ENCODE peak calls at places on chromosomes 3 and 15, in seven cellular contexts. J is ovary, Q is AML-193, F is glutamatergic neuron, K is pulmonary artery endothelial cell, V is HEK293T, H is nephron progenitor cell. O is an unnamed sample.

GRCh38 chr3:183468424-183468823 is 40.0 kb upstream of the MCF2L2 start:
- DNase-seq in J (no peak), Q (no peak), F (no peak), K (no peak), V (no peak), H (no peak), O (no peak)

GRCh38 chr15:73560501-73561117 is 72.6 kb downstream of the NPTN start:
- DNase-seq in J (no peak), Q (peak; percentile 76), F (no peak), K (peak; percentile 47), V (peak; percentile 24), H (no peak), O (peak; percentile 80)

GRCh38 chr3:37540786-37541185 is 320.9 kb upstream of the CTDSPL start:
- DNase-seq in J (no peak), Q (no peak), F (no peak), K (no peak), V (no peak), H (no peak), O (no peak)

GRCh38 chr15:29528276-29528675 is 258.7 kb upstream of the NSMCE3 start:
- DNase-seq in J (no peak), Q (no peak), F (no peak), K (no peak), V (no peak), H (no peak), O (no peak)

GRCh38 chr3:127072221-127072771 is 89.4 kb downstream of the PLXNA1 start:
- DNase-seq in J (no peak), Q (no peak), F (no peak), K (no peak), V (no peak), H (no peak), O (no peak)

GRCh38 chr3:13655074-13655913 is 106.4 kb downstream of the FBLN2 start:
- DNase-seq in J (no peak), Q (no peak), F (peak; percentile 90), K (no peak), V (peak; percentile 80), H (peak; percentile 92), O (no peak)

GRCh38 chr15:32936283-32936918 is 218.6 kb downstream of the GREM1 start:
- DNase-seq in J (no peak), Q (no peak), F (no peak), K (peak; percentile 17), V (peak; percentile 26), H (no peak), O (no peak)

GRCh38 chr3:17175187-17175839 is 290.6 kb downstream of the PLCL2 start:
- DNase-seq in J (no peak), Q (no peak), F (no peak), K (no peak), V (no peak), H (no peak), O (no peak)

GRCh38 chr3:136070953-136071949 is 105.7 kb downstream of the PPP2R3A start:
- DNase-seq in J (no peak), Q (peak; percentile 56), F (no peak), K (no peak), V (no peak), H (no peak), O (peak; percentile 52)

GRCh38 chr3:189049458-189050231 is 122.1 kb upstream of the TPRG1 start:
- DNase-seq in J (no peak), Q (peak; percentile 19), F (no peak), K (no peak), V (no peak), H (no peak), O (no peak)

GRCh38 chr3:55085231-55085630 is 157.4 kb upstream of the LRTM1 start:
- DNase-seq in J (no peak), Q (no peak), F (no peak), K (no peak), V (no peak), H (no peak), O (no peak)

GRCh38 chr15:96053039-96054021 is 277.2 kb upstream of the NR2F2 start:
- DNase-seq in J (peak; percentile 39), Q (no peak), F (peak; percentile 24), K (no peak), V (peak; percentile 57), H (peak; percentile 65), O (peak; percentile 91)

GRCh38 chr3:188904670-188905069 is 267.1 kb upstream of the TPRG1 start:
- DNase-seq in J (no peak), Q (no peak), F (no peak), K (no peak), V (no peak), H (no peak), O (no peak)

GRCh38 chr3:108345492-108346205 is 49.3 kb downstream of the HHLA2 start:
- DNase-seq in J (no peak), Q (no peak), F (no peak), K (no peak), V (no peak), H (no peak), O (peak; percentile 66)

GRCh38 chr15:98442901-98443300 is 205.4 kb upstream of the IGF1R start:
- DNase-seq in J (no peak), Q (no peak), F (no peak), K (no peak), V (no peak), H (no peak), O (no peak)

GRCh38 chr15:70430029-70430428 is 332.3 kb upstream of the TLE3 start:
- DNase-seq in J (no peak), Q (no peak), F (no peak), K (no peak), V (no peak), H (no peak), O (no peak)

GRCh38 chr3:11818033-11818432 is 28.7 kb downstream of the TAMM41 start:
- DNase-seq in J (no peak), Q (no peak), F (no peak), K (no peak), V (no peak), H (peak; percentile 13), O (no peak)

GRCh38 chr3:38067508-38068233 is 28.7 kb downstream of the DLEC1 start:
- DNase-seq in J (no peak), Q (peak; percentile 22), F (no peak), K (no peak), V (no peak), H (no peak), O (no peak)

GRCh38 chr3:71509024-71509423 is 74.5 kb downstream of the FOXP1 start:
- DNase-seq in J (no peak), Q (no peak), F (no peak), K (no peak), V (no peak), H (no peak), O (no peak)